ENCODE peak calls at places on chromosomes 12 and 14, in nine cellular contexts. Y is upper lobe of left lung, U is heart left ventricle, V is uterus, E is sigmoid colon, Q is suprapubic skin, S is ovary, R is tibial nerve, N is A549. T is an unnamed sample.
A peak's percentile ranks its signal among the peaks of the same experiment; 100 is the strongest.

GRCh38 chr14:65302571-65303184 is 109.9 kb upstream of the FUT8 start:
- DNase-seq in Y (no peak), U (no peak), V (no peak), E (no peak), Q (no peak), S (no peak), R (no peak), N (no peak), T (no peak)

GRCh38 chr12:122839907-122840554 is 4.8 kb downstream of the HIP1R start:
- DNase-seq in Y (no peak), U (no peak), V (no peak), E (no peak), Q (no peak), S (no peak), R (no peak), N (no peak), T (no peak)

GRCh38 chr12:7797698-7798398 is 8.6 kb downstream of the NANOG start:
- DNase-seq in Y (peak; percentile 42), U (no peak), V (no peak), E (no peak), Q (no peak), S (no peak), R (no peak), N (no peak), T (no peak)

GRCh38 chr12:15684896-15685658 is 104.1 kb downstream of the EPS8 start:
- DNase-seq in Y (no peak), U (no peak), V (no peak), E (no peak), Q (no peak), S (no peak), R (no peak), N (no peak), T (no peak)

GRCh38 chr12:100539209-100539608 is 34.3 kb upstream of the GAS2L3 start:
- DNase-seq in Y (no peak), U (no peak), V (no peak), E (no peak), Q (no peak), S (no peak), R (no peak), N (no peak), T (no peak)

GRCh38 chr12:11812558-11813421 is 163.3 kb downstream of the ETV6 start:
- DNase-seq in Y (no peak), U (peak; percentile 80), V (no peak), E (no peak), Q (no peak), S (no peak), R (no peak), N (no peak), T (no peak)

GRCh38 chr12:111756196-111756595 is 10.5 kb upstream of the ALDH2 start:
- DNase-seq in Y (no peak), U (peak; percentile 46), V (no peak), E (no peak), Q (no peak), S (no peak), R (no peak), N (no peak), T (no peak)

GRCh38 chr12:62379026-62379722 is 87.5 kb upstream of the MON2 start:
- DNase-seq in Y (no peak), U (no peak), V (no peak), E (no peak), Q (no peak), S (no peak), R (no peak), N (no peak), T (no peak)

GRCh38 chr12:121678721-121679300 is 9.4 kb upstream of the MORN3 start:
- DNase-seq in Y (no peak), U (no peak), V (no peak), E (no peak), Q (no peak), S (no peak), R (no peak), N (no peak), T (no peak)

GRCh38 chr14:21244546-21244945 is 24.7 kb downstream of the HNRNPC start:
- DNase-seq in Y (no peak), U (no peak), V (no peak), E (no peak), Q (no peak), S (no peak), R (no peak), N (no peak), T (no peak)

GRCh38 chr14:21241218-21241819 is 27.9 kb downstream of the HNRNPC start:
- DNase-seq in Y (no peak), U (no peak), V (no peak), E (no peak), Q (no peak), S (no peak), R (no peak), N (no peak), T (no peak)

GRCh38 chr14:21248739-21249411 is 20.4 kb downstream of the HNRNPC start:
- DNase-seq in Y (no peak), U (no peak), V (no peak), E (no peak), Q (no peak), S (no peak), R (no peak), N (no peak), T (no peak)

GRCh38 chr14:21248338-21248737 is 20.9 kb downstream of the HNRNPC start:
- DNase-seq in Y (no peak), U (no peak), V (no peak), E (no peak), Q (no peak), S (no peak), R (no peak), N (no peak), T (no peak)

GRCh38 chr14:21245813-21246212 is 23.4 kb downstream of the HNRNPC start:
- DNase-seq in Y (no peak), U (no peak), V (no peak), E (no peak), Q (no peak), S (no peak), R (no peak), N (no peak), T (no peak)
- TF ChIP-seq POLR2A in Y (no peak), U (no peak), V (no peak), E (no peak), Q (no peak), S (no peak), R (no peak), N (no peak), T (no peak)

DNA sequence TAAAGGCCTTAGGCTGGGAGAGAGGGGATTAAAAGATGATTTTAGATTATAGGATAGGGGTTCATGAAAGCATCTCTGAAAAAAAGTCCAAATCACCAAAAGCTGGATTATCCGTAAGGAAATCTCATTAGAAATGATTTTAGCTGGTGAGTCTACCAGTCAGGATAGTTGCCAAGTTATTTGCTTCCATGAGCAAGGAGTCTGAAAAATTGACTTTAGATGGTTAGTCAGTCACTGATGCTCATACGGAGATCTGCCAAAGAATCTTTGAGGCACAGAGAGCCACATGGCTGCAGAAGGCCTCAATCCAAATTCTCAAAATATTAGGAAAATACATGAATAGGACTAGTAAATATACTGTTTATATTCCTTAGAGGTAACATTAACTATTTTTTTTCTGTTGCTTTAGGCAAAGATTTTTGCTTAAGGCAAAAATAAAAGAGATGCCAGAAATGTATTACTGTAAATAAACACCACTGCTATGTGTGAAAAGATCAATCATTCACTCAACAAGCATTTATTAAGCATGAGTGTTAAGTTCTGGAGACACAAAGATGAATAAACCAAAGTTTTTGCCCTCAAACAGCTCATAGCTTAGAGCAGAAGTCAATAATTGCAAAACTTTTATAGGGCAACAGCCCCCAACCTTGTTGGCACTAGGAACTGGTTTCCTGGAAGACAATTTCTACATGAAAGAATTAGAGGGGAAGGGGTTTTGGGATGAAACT is 105.2 kb downstream of the BBS10 start:
- DNase-seq in Y (no peak), U (no peak), V (no peak), E (no peak), Q (no peak), S (no peak), R (no peak), N (no peak), T (no peak)
- TF ChIP-seq POLR2A in Y (no peak), U (no peak), V (no peak), E (no peak), Q (no peak), S (no peak), R (no peak), N (no peak), T (no peak)

DNA sequence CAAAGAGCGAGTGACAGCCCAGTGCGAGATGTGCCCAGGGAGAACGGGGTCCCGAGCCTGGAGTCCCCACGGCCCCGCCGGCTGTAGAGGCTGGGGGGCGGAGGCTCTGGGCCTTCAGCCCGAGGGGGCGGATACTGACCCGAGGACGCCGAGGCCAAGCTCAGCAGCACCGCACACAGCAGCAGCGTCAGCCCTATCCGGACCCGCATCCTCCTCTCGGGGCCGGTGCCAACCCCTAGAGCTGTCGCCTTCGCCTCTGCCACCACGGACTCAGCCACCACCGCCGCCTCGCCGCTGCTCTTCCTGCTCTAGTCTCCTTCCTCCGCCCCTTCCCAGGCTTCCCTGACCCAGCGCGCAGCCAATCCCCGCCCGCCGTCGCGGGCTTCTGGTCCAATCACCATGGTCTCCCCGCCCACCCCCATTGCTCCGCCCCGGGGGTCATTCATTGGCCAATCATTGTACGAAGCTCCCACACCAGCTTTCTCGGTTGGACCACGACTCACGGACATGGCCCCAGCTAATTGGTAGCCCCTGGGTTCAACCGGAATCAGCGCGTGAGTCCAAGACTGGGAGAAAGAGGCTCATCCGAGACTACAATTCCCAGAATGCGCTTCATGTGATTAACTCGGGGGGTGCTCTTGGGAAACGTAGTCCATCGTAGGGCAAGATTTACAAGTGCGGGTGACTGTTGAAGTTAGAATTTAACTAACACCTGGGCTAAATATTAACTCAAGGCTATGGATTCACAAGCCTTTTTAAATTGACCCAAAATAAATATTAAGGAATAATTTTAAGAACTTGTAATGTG is at the start of gene SEL1L:
- DNase-seq in Y (peak; percentile 99), U (peak; percentile 99), V (peak; percentile 100), E (peak; percentile 100), Q (peak; percentile 100), S (peak; percentile 99), R (peak; percentile 99), N (peak; percentile 97), T (peak; percentile 52)
- TF ChIP-seq POLR2A in Y (peak; percentile 75), U (peak; percentile 88), V (peak; percentile 27), E (peak; percentile 77), Q (peak; percentile 88), S (peak; percentile 56), R (peak; percentile 78), N (peak; percentile 86), T (peak; percentile 72)

GRCh38 chr14:105841022-105842009 is 314.9 kb downstream of the TMEM121 start:
- DNase-seq in Y (peak; percentile 20), U (no peak), V (no peak), E (no peak), Q (peak; percentile 48), S (peak; percentile 6), R (no peak), N (no peak), T (no peak)
- TF ChIP-seq POLR2A in Y (no peak), U (no peak), V (no peak), E (no peak), Q (no peak), S (no peak), R (no peak), N (no peak), T (no peak)

GRCh38 chr12:117280019-117280680 is 81.3 kb downstream of the NOS1 start:
- DNase-seq in Y (no peak), U (no peak), V (no peak), E (no peak), Q (no peak), S (no peak), R (no peak), N (no peak), T (no peak)
- TF ChIP-seq POLR2A in Y (no peak), U (no peak), V (no peak), E (no peak), Q (no peak), S (no peak), R (no peak), N (no peak), T (no peak)

GRCh38 chr12:107522692-107523477 is 162.7 kb upstream of the PWP1 start:
- DNase-seq in Y (no peak), U (no peak), V (no peak), E (no peak), Q (no peak), S (no peak), R (no peak), N (no peak), T (no peak)
- TF ChIP-seq POLR2A in Y (no peak), U (no peak), V (no peak), E (no peak), Q (no peak), S (no peak), R (no peak), N (no peak), T (no peak)

T was measured in H54.